ENCODE peak calls at places on chromosome 21, in seven cellular contexts. H is kidney; Y is mammary epithelial cell; K is choroid plexus epithelial cell; C is CD8-positive, alpha-beta T cell; O is uterus; V is tibial artery. S is an unnamed sample.

GRCh38 chr21:35120631-35121180 is 71.6 kb upstream of the RUNX1 start:
- DNase-seq in C (no peak), H (no peak), O (no peak), Y (no peak), K (no peak), V (no peak), S (no peak)

GRCh38 chr21:41667136-41667535 is 99.7 kb downstream of the RIPK4 start:
- DNase-seq in O (no peak), H (no peak), V (peak; percentile 43), K (no peak), Y (no peak), C (no peak), S (no peak)

GRCh38 chr21:33026299-33026858 is 644 bp downstream of the OLIG2 start:
- DNase-seq in H (no peak), Y (no peak), C (no peak), O (no peak), K (no peak), V (no peak), S (no peak)

GRCh38 chr21:37536616-37537278 is 170.2 kb downstream of the DYRK1A start:
- DNase-seq in H (no peak), C (no peak), Y (no peak), O (no peak), K (no peak), V (no peak), S (no peak)

GRCh38 chr21:40783404-40783803 is 63.6 kb downstream of the DSCAM start:
- DNase-seq in K (no peak), H (no peak), Y (no peak), O (no peak), V (no peak), C (no peak), S (no peak)

GRCh38 chr21:41816583-41817165 is 49.8 kb upstream of the RIPK4 start:
- DNase-seq in Y (peak; percentile 38), V (peak; percentile 80), C (peak; percentile 42), H (no peak), K (peak; percentile 72), O (peak; percentile 49), S (no peak)

GRCh38 chr21:34762761-34763160 is 94.0 kb downstream of the CLIC6 start:
- DNase-seq in V (no peak), O (no peak), Y (no peak), H (no peak), C (no peak), K (peak; percentile 62), S (no peak)

GRCh38 chr21:45541221-45542039 is 810 bp downstream of the SLC19A1 start:
- DNase-seq in O (peak; percentile 71), C (peak; percentile 56), H (peak; percentile 94), V (peak; percentile 84), Y (peak; percentile 39), K (peak; percentile 47), S (no peak)

GRCh38 chr21:45588086-45588825 is 46.0 kb upstream of the SLC19A1 start:
- DNase-seq in Y (no peak), V (peak; percentile 25), C (no peak), O (no peak), H (no peak), K (no peak), S (no peak)

GRCh38 chr21:35294231-35294898 is 245.3 kb upstream of the RUNX1 start:
- DNase-seq in C (no peak), Y (peak; percentile 96), V (no peak), K (no peak), O (no peak), H (no peak), S (peak; percentile 58)

GRCh38 chr21:37565530-37566223 is 199.1 kb downstream of the DYRK1A start:
- DNase-seq in C (no peak), O (no peak), K (peak; percentile 49), V (no peak), Y (no peak), H (no peak), S (no peak)

GRCh38 chr21:33844890-33845205 is 70.8 kb downstream of the ATP5PO start:
- DNase-seq in C (no peak), V (no peak), Y (no peak), K (no peak), H (no peak), O (no peak), S (no peak)

GRCh38 chr21:34811368-34811767 is 142.6 kb downstream of the CLIC6 start:
- DNase-seq in V (no peak), O (no peak), Y (no peak), K (peak; percentile 34), H (no peak), C (no peak), S (no peak)

DNA sequence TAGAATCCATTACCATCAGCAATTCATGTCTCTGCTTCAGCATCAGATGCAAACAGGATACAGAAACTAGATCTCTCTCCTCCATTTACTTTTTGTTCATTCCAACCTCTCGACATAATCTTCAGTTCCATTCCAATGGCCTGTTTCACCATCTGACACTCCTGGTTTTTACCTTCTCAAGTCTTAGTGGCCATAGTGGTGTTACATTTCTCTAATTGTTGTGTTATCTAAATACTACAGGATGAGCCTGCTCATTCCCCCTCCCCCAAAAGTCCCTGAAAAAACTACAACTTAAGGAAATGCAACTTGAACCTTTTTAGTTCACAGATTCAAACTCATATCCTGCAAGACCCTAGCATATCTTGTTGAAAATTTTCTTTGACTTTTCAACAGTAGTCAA is 4.0 kb downstream of the NRIP1 start:
- DNase-seq in H (no peak), C (no peak), Y (peak; percentile 25), V (no peak), K (peak; percentile 54), O (no peak), S (no peak)
- H3K4me3 ChIP-seq in H (peak overlapping the region; percentile 9), C (no peak overlapping the region), Y (no peak overlapping the region), V (no peak overlapping the region), K (peak overlapping the region; percentile 20), O (no peak overlapping the region), S (peak overlapping the region; percentile 99)

GRCh38 chr21:43211085-43212071 is 42.6 kb downstream of the CRYAA start:
- DNase-seq in K (no peak), O (no peak), H (peak; percentile 92), Y (no peak), C (no peak), V (peak; percentile 64), S (no peak)
- TF ChIP-seq CTCF in K (peak; percentile 43), O (no peak), H (peak; percentile 62), Y (no peak), C (no peak), V (no peak), S (peak; percentile 56)

DNA sequence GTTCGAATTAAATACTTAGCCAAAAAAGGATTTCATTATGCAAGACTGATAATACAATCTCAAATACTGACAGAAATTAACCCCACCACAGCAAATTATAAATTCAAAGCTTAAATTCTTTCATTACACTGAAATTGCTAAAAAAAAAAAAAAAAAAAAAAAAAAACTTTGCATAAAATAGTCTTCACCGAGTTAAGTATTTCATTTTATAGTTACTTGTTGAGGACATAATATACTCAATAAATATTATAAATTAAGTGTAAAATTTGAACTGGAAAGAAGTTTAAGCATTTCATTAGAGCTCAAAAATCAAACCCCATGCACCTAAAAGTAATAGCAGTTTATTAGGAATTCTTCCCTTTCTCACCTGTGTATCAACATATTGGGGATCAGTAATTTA is 1.9 kb upstream of the PSMG1 start:
- DNase-seq in H (no peak), O (no peak), K (no peak), V (no peak), Y (no peak), C (no peak), S (no peak)
- H3K4me3 ChIP-seq in H (no peak overlapping the region), O (no peak overlapping the region), K (no peak overlapping the region), V (no peak overlapping the region), Y (no peak overlapping the region), C (no peak overlapping the region), S (no peak overlapping the region)

DNA sequence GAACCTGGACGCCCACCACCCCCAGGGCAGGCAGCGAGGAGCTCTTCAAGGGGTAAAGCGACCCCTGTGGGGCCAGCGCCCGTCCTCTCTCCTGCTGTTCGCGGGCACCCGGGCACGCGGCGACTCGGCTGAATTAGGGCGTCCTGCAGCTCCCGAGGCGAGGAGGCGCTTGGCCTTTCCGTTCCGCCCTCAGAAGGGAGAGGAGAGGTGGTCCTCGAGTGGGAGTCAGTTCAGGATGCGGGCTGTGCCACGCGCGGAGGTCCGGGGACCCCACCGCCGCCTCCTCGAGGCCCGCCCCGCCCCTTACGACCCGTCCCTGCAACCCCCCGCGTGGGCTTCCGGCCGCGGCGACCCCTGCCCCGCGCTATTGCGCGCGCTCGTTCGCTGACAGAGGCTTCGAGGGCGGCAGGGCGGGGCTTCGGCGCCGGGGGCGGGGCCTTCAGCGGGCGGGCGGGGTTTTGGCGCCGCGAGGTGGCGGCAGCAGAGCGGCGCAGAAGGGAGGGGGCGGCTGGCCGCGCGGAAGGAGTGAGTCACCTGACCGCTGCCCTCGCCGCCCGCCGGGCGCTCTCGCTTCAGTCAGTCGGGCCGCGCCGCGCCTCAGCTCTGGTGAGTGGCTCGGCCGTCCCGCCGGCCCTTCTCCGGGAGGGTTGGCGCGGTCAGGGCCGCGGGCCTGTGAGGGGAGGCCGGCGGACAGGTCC is at the start of gene BACH1:
- DNase-seq in V (peak; percentile 93), O (peak; percentile 85), C (peak; percentile 80), H (peak; percentile 97), Y (peak; percentile 83), K (peak; percentile 96), S (peak; percentile 69)
- TF ChIP-seq CTCF in V (peak; percentile 32), O (peak; percentile 43), C (peak; percentile 33), H (peak; percentile 51), Y (peak; percentile 53), K (peak; percentile 33), S (no peak)

GRCh38 chr21:31872452-31873274 is at the start of gene HUNK:
- DNase-seq in C (no peak), V (no peak), H (peak; percentile 84), Y (peak; percentile 34), O (peak; percentile 42), K (peak; percentile 28), S (no peak)
- H3K4me3 ChIP-seq in C (peak within 1 kb of the TSS; percentile 50), V (peak within 1 kb of the TSS; percentile 53), H (peak within 1 kb of the TSS; percentile 39), Y (peak within 1 kb of the TSS; percentile 20), O (peak within 1 kb of the TSS; percentile 72), K (peak within 1 kb of the TSS; percentile 34), S (peak within 1 kb of the TSS; percentile 35)

DNA sequence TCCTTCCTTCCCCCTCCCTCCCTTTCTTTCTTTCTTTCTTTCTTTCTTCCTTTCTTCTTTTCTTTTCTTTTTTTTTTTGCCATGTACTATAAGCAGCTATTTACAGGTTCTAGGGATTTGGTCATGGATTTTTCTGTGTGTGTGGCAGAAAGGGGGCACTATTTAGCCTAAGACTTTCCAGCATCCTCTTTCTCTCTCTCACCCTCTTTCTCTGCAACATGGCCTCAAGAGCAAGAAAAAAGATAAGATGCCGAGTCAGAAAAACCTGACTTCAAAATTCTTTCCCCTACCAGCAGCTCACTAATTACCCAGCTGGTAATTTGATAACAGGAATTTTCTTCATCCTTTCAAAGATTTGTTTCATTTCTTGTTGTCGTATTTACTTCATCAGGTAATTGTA is 458.3 kb upstream of the ADAMTS5 start:
- DNase-seq in C (no peak), V (no peak), Y (no peak), K (peak; percentile 43), H (no peak), O (no peak), S (no peak)
- TF ChIP-seq CTCF in C (no peak), V (no peak), Y (no peak), K (peak; percentile 32), H (no peak), O (no peak), S (peak; percentile 22)